ENCODE peak calls at places on chromosomes 1 and 21, in five cellular contexts. W is germinal center, Z is non-pigmented ciliary epithelial cell, S is T1000, A is epithelial cell of esophagus. X is an unnamed sample.

GRCh38 chr1:13921190-13921589 is 221.2 kb downstream of the PRDM2 start:
- DNase-seq in S (no peak), W (no peak), Z (no peak), A (no peak), X (no peak)

GRCh38 chr1:51671527-51672325 is 54.8 kb downstream of the OSBPL9 start:
- DNase-seq in Z (peak; percentile 71), W (no peak), S (peak; percentile 9), A (no peak), X (peak; percentile 60)

GRCh38 chr1:50703240-50703639 is 256.8 kb downstream of the FAF1 start:
- DNase-seq in A (no peak), S (no peak), Z (no peak), W (no peak), X (no peak)

GRCh38 chr1:21311016-21311415 is 20.8 kb upstream of the ECE1 start:
- DNase-seq in S (no peak), Z (no peak), W (no peak), A (no peak), X (no peak)

GRCh38 chr1:158310623-158311022 is 20.7 kb downstream of the CD1B start:
- DNase-seq in Z (no peak), A (no peak), S (no peak), W (peak; percentile 13), X (no peak)

GRCh38 chr1:115929846-115930245 is 46.5 kb upstream of the SLC22A15 start:
- DNase-seq in A (peak; percentile 61), W (no peak), Z (peak; percentile 31), S (no peak), X (peak; percentile 36)

GRCh38 chr1:32813941-32814739 is 3.0 kb downstream of the YARS1 start:
- DNase-seq in Z (no peak), S (no peak), A (peak; percentile 68), W (no peak), X (peak; percentile 49)

GRCh38 chr21:42337830-42338729 is 12.7 kb downstream of the TFF2 start:
- DNase-seq in W (peak; percentile 54), Z (no peak), A (peak; percentile 84), S (no peak), X (no peak)

GRCh38 chr1:32250893-32251716 is at the start of gene LCK:
- DNase-seq in A (no peak), S (no peak), Z (no peak), W (peak; percentile 73), X (no peak)